ENCODE peak calls at places on chromosomes 13 and 19, in seven cellular contexts. H, W, K, R, T, X and I are unnamed samples.

GRCh38 chr13:99056381-99057014 is 78.6 kb upstream of the DOCK9 start:
- DNase-seq in H (peak; percentile 43), W (no peak), K (no peak), R (no peak), T (no peak), X (no peak), I (no peak)

GRCh38 chr19:4083677-4084546 is 17.2 kb upstream of the ZBTB7A start:
- DNase-seq in H (no peak), W (peak; percentile 87), K (no peak), R (no peak), T (no peak), X (no peak), I (no peak)

GRCh38 chr19:16005925-16006324 is 57.1 kb downstream of the OR10H4 start:
- DNase-seq in H (no peak), W (no peak), K (no peak), R (no peak), T (no peak), X (no peak), I (no peak)

GRCh38 chr13:85974604-85975366 is 175.6 kb upstream of the SLITRK6 start:
- DNase-seq in H (no peak), W (no peak), K (no peak), R (no peak), T (no peak), X (no peak), I (no peak)

GRCh38 chr13:41608111-41608510 is 150.8 kb downstream of the RGCC start:
- DNase-seq in H (no peak), W (no peak), K (no peak), R (no peak), T (no peak), X (no peak), I (no peak)

GRCh38 chr19:33251526-33252090 is 26.0 kb upstream of the SLC7A10 start:
- DNase-seq in H (no peak), W (peak; percentile 27), K (no peak), R (no peak), T (no peak), X (no peak), I (no peak)

GRCh38 chr19:43465468-43466120 is at the start of gene LYPD3:
- DNase-seq in H (no peak), W (peak; percentile 71), K (no peak), R (no peak), T (no peak), X (no peak), I (no peak)

GRCh38 chr13:25468330-25469178 is 96.8 kb downstream of the ATP8A2 start:
- DNase-seq in H (no peak), W (no peak), K (no peak), R (no peak), T (no peak), X (no peak), I (no peak)

GRCh38 chr13:44293908-44294735 is 79.5 kb upstream of the SERP2 start:
- DNase-seq in H (no peak), W (no peak), K (no peak), R (peak; percentile 22), T (no peak), X (no peak), I (no peak)

GRCh38 chr19:20367811-20368294 is 197.7 kb downstream of the ZNF737 start:
- DNase-seq in H (no peak), W (no peak), K (no peak), R (no peak), T (no peak), X (peak; percentile 58), I (no peak)

GRCh38 chr19:29690842-29691241 is 24.2 kb downstream of the C19orf12 start:
- DNase-seq in H (peak; percentile 83), W (no peak), K (no peak), R (peak; percentile 67), T (no peak), X (peak; percentile 67), I (peak; percentile 57)

GRCh38 chr19:34323433-34324204 is 41.4 kb upstream of the GPI start:
- DNase-seq in H (no peak), W (no peak), K (no peak), R (no peak), T (no peak), X (no peak), I (no peak)

GRCh38 chr13:23754506-23754905 is 134.7 kb downstream of the MIPEP start:
- DNase-seq in H (no peak), W (no peak), K (no peak), R (no peak), T (no peak), X (no peak), I (no peak)

GRCh38 chr19:17109962-17110598 is 34.5 kb downstream of the MYO9B start:
- DNase-seq in H (no peak), W (peak; percentile 82), K (peak; percentile 64), R (peak; percentile 93), T (no peak), X (no peak), I (no peak)

GRCh38 chr19:31294189-31294588 is 55.0 kb downstream of the TSHZ3 start:
- DNase-seq in H (no peak), W (no peak), K (no peak), R (no peak), T (no peak), X (no peak), I (no peak)

GRCh38 chr13:59755647-59756290 is 408.0 kb downstream of the DIAPH3 start:
- DNase-seq in H (no peak), W (no peak), K (no peak), R (no peak), T (no peak), X (no peak), I (no peak)

GRCh38 chr19:29678484-29679106 is 13.3 kb downstream of the PLEKHF1 start:
- DNase-seq in H (no peak), W (no peak), K (peak; percentile 86), R (no peak), T (no peak), X (no peak), I (no peak)

GRCh38 chr19:50460161-50460765 is 16.0 kb upstream of the EMC10 start:
- DNase-seq in H (peak; percentile 84), W (no peak), K (no peak), R (peak; percentile 18), T (no peak), X (no peak), I (no peak)

GRCh38 chr19:21474671-21475181 is 30.7 kb upstream of the ZNF429 start:
- DNase-seq in H (no peak), W (peak; percentile 70), K (peak; percentile 82), R (no peak), T (peak; percentile 20), X (no peak), I (no peak)

GRCh38 chr19:55516878-55517620 is 19.9 kb downstream of the SBK2 start:
- DNase-seq in H (peak; percentile 97), W (peak; percentile 93), K (peak; percentile 94), R (peak; percentile 83), T (peak; percentile 71), X (peak; percentile 63), I (peak; percentile 93)
- H3K4me3 ChIP-seq in H (peak overlapping the region; percentile 35), W (peak overlapping the region; percentile 19), K (peak overlapping the region; percentile 69), R (no peak overlapping the region), T (peak overlapping the region; percentile 72), X (no peak overlapping the region), I (peak overlapping the region; percentile 23)

GRCh38 chr19:47273313-47274070 is 1.2 kb upstream of the INAFM1 start:
- DNase-seq in H (peak; percentile 96), W (peak; percentile 97), K (peak; percentile 92), R (peak; percentile 100), T (peak; percentile 78), X (no peak), I (peak; percentile 94)

GRCh38 chr19:47274891-47275865 is 493 bp downstream of the INAFM1 start:
- DNase-seq in H (no peak), W (peak; percentile 75), K (peak; percentile 22), R (no peak), T (no peak), X (no peak), I (peak; percentile 57)

GRCh38 chr19:47272448-47273312 is 2.0 kb upstream of the INAFM1 start:
- DNase-seq in H (no peak), W (no peak), K (peak; percentile 52), R (peak; percentile 98), T (peak; percentile 33), X (no peak), I (peak; percentile 77)

GRCh38 chr19:47274071-47274890 is at the start of gene INAFM1:
- DNase-seq in H (peak; percentile 98), W (peak; percentile 99), K (peak; percentile 97), R (peak; percentile 100), T (peak; percentile 91), X (no peak), I (peak; percentile 99)

DNA sequence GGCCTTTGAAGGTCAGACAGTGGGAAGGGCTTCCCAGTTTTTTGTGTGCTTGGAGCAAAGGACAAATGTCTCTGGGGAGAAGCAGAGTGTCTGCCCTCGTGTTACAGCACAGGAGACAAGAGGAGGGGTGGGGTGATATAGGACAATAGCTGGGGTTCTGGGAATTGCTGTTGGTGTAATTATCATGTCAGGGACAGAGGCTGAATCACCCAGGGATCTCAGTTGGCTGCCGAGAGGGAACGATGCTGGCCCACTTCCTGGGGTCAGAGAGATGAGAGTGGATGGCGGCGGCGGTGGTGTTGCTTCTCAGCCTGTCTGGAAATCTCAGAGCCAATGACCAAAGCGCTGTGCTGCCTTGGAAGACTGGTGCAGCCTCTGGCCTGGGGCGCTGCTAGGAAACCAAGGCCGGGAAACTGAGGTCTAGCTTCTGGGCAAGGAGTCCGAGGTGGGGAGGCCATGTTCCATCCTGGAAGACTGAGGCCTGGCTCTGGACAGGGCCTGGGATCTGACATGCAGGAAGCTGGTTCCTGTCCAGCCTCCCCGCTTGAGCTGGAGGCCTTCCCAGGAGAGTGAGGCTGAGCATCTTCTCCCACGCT is 1.3 kb downstream of the INAFM1 start:
- DNase-seq in H (no peak), W (peak; percentile 63), K (peak; percentile 65), R (peak; percentile 47), T (no peak), X (no peak), I (peak; percentile 62)
- H3K4me3 ChIP-seq in H (no peak overlapping the region), W (no peak overlapping the region), K (peak overlapping the region; percentile 82), R (no peak overlapping the region), T (peak overlapping the region; percentile 91), X (no peak overlapping the region), I (peak overlapping the region; percentile 37)

DNA sequence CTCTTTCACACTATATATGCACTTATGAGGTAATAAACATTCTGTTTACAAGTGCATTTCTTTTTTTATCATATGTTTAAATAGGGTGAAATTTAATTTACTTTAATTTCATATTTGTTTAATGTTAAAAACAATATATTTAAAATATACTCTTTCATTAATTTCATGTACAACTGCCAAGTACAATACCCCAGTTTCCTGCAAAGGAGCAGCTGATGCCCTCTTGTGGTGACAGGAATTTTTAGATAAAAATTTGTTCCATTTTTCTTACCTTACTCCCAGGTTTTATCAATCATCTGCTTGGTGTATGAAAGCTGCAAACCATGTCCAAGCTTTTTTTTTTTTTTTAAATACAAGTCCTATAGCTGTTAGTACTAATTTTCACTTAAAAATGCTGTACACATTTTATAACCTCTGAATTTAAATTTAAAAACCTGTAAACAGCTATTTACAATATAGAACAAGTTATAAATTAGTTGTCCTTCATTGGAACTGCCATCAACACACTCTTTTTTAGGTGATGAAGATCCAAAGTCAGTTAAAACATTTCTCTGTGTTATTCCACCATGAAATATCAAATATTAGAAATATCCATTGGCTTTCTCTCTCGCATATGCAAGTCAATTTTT is 4.9 kb downstream of the PCDH20 start:
- DNase-seq in H (peak; percentile 8), W (no peak), K (no peak), R (peak; percentile 26), T (no peak), X (no peak), I (peak; percentile 10)
- H3K4me3 ChIP-seq in H (no peak overlapping the region), W (no peak overlapping the region), K (no peak overlapping the region), R (no peak overlapping the region), T (no peak overlapping the region), X (no peak overlapping the region), I (no peak overlapping the region)

GRCh38 chr19:10286803-10287737 is at the start of gene ICAM4:
- DNase-seq in H (no peak), W (peak; percentile 73), K (peak; percentile 87), R (peak; percentile 99), T (no peak), X (no peak), I (no peak)
- H3K4me3 ChIP-seq in H (no peak within 1 kb of the TSS), W (no peak within 1 kb of the TSS), K (peak within 1 kb of the TSS; percentile 61), R (peak within 1 kb of the TSS; percentile 42), T (peak within 1 kb of the TSS; percentile 23), X (peak within 1 kb of the TSS; percentile 42), I (no peak within 1 kb of the TSS)